ENCODE peak calls at places on chromosomes 12 and 14, in six cellular contexts. One of them, this sample, is unnamed.

GRCh38 chr14:103207038-103207403 is 83.8 kb downstream of the TNFAIP2 start:
- DNase-seq in left ventricle myocardium inferior: peak; percentile 91
- DNase-seq in mammary epithelial cell: no peak
- DNase-seq in left lung: peak; percentile 79
- DNase-seq in choroid plexus epithelial cell: no peak
- DNase-seq in WERI-Rb-1: no peak
- DNase-seq in this sample: peak; percentile 72

GRCh38 chr14:87615822-87616679 is 376.9 kb downstream of the GALC start:
- DNase-seq in left ventricle myocardium inferior: peak; percentile 21
- DNase-seq in mammary epithelial cell: peak; percentile 37
- DNase-seq in left lung: no peak
- DNase-seq in choroid plexus epithelial cell: peak; percentile 40
- DNase-seq in WERI-Rb-1: peak; percentile 77
- DNase-seq in this sample: no peak

GRCh38 chr12:76024942-76025600 is 6.5 kb downstream of the PHLDA1 start:
- DNase-seq in left ventricle myocardium inferior: no peak
- DNase-seq in mammary epithelial cell: peak; percentile 77
- DNase-seq in left lung: no peak
- DNase-seq in choroid plexus epithelial cell: peak; percentile 92
- DNase-seq in WERI-Rb-1: no peak
- DNase-seq in this sample: no peak

GRCh38 chr14:91202234-91202974 is 42.1 kb downstream of the GPR68 start:
- DNase-seq in left ventricle myocardium inferior: peak; percentile 45
- DNase-seq in mammary epithelial cell: no peak
- DNase-seq in left lung: peak; percentile 59
- DNase-seq in choroid plexus epithelial cell: no peak
- DNase-seq in WERI-Rb-1: peak; percentile 42
- DNase-seq in this sample: no peak

GRCh38 chr14:44960146-44960545 is 1.6 kb downstream of the KLHL28 start:
- DNase-seq in left ventricle myocardium inferior: no peak
- DNase-seq in mammary epithelial cell: peak; percentile 21
- DNase-seq in left lung: no peak
- DNase-seq in choroid plexus epithelial cell: no peak
- DNase-seq in WERI-Rb-1: no peak
- DNase-seq in this sample: no peak

GRCh38 chr12:65876898-65877721 is 52.8 kb downstream of the HMGA2 start:
- DNase-seq in left ventricle myocardium inferior: no peak
- DNase-seq in mammary epithelial cell: no peak
- DNase-seq in left lung: no peak
- DNase-seq in choroid plexus epithelial cell: peak; percentile 81
- DNase-seq in WERI-Rb-1: no peak
- DNase-seq in this sample: no peak

GRCh38 chr12:107488666-107489065 is 196.9 kb upstream of the PWP1 start:
- DNase-seq in left ventricle myocardium inferior: no peak
- DNase-seq in mammary epithelial cell: no peak
- DNase-seq in left lung: no peak
- DNase-seq in choroid plexus epithelial cell: peak; percentile 69
- DNase-seq in WERI-Rb-1: no peak
- DNase-seq in this sample: no peak

GRCh38 chr14:34628681-34629135 is 1.2 kb downstream of the SNX6 start:
- DNase-seq in left ventricle myocardium inferior: peak; percentile 23
- DNase-seq in mammary epithelial cell: no peak
- DNase-seq in left lung: no peak
- DNase-seq in choroid plexus epithelial cell: peak; percentile 23
- DNase-seq in WERI-Rb-1: no peak
- DNase-seq in this sample: no peak

GRCh38 chr14:90239139-90239538 is 17.2 kb upstream of the PSMC1 start:
- DNase-seq in left ventricle myocardium inferior: no peak
- DNase-seq in mammary epithelial cell: peak; percentile 28
- DNase-seq in left lung: no peak
- DNase-seq in choroid plexus epithelial cell: peak; percentile 15
- DNase-seq in WERI-Rb-1: no peak
- DNase-seq in this sample: no peak

GRCh38 chr14:50943261-50943942 is 881 bp downstream of the PYGL start:
- DNase-seq in left ventricle myocardium inferior: peak; percentile 56
- DNase-seq in mammary epithelial cell: no peak
- DNase-seq in left lung: peak; percentile 75
- DNase-seq in choroid plexus epithelial cell: no peak
- DNase-seq in WERI-Rb-1: no peak
- DNase-seq in this sample: peak; percentile 84

GRCh38 chr12:16453319-16453718 is 105.9 kb downstream of the MGST1 start:
- DNase-seq in left ventricle myocardium inferior: no peak
- DNase-seq in mammary epithelial cell: no peak
- DNase-seq in left lung: no peak
- DNase-seq in choroid plexus epithelial cell: no peak
- DNase-seq in WERI-Rb-1: no peak
- DNase-seq in this sample: no peak

GRCh38 chr14:93989939-93990338 is 7.2 kb upstream of the CCDC197 start:
- DNase-seq in left ventricle myocardium inferior: no peak
- DNase-seq in mammary epithelial cell: no peak
- DNase-seq in left lung: no peak
- DNase-seq in choroid plexus epithelial cell: no peak
- DNase-seq in WERI-Rb-1: no peak
- DNase-seq in this sample: no peak

GRCh38 chr14:26255213-26255612 is 342.6 kb downstream of the NOVA1 start:
- DNase-seq in left ventricle myocardium inferior: no peak
- DNase-seq in mammary epithelial cell: no peak
- DNase-seq in left lung: no peak
- DNase-seq in choroid plexus epithelial cell: peak; percentile 52
- DNase-seq in WERI-Rb-1: no peak
- DNase-seq in this sample: no peak

GRCh38 chr12:9244894-9245293 is 36.7 kb upstream of the PZP start:
- DNase-seq in left ventricle myocardium inferior: no peak
- DNase-seq in mammary epithelial cell: peak; percentile 60
- DNase-seq in left lung: no peak
- DNase-seq in choroid plexus epithelial cell: no peak
- DNase-seq in WERI-Rb-1: no peak
- DNase-seq in this sample: no peak

GRCh38 chr12:6039894-6040601 is 84.4 kb downstream of the VWF start:
- DNase-seq in left ventricle myocardium inferior: no peak
- DNase-seq in mammary epithelial cell: peak; percentile 48
- DNase-seq in left lung: no peak
- DNase-seq in choroid plexus epithelial cell: peak; percentile 87
- DNase-seq in WERI-Rb-1: peak; percentile 65
- DNase-seq in this sample: no peak

GRCh38 chr12:69701821-69702220 is 2.7 kb upstream of the BEST3 start:
- DNase-seq in left ventricle myocardium inferior: no peak
- DNase-seq in mammary epithelial cell: no peak
- DNase-seq in left lung: no peak
- DNase-seq in choroid plexus epithelial cell: no peak
- DNase-seq in WERI-Rb-1: no peak
- DNase-seq in this sample: no peak

GRCh38 chr14:85423889-85424288 is 106.1 kb upstream of the FLRT2 start:
- DNase-seq in left ventricle myocardium inferior: no peak
- DNase-seq in mammary epithelial cell: peak; percentile 40
- DNase-seq in left lung: no peak
- DNase-seq in choroid plexus epithelial cell: no peak
- DNase-seq in WERI-Rb-1: no peak
- DNase-seq in this sample: no peak

GRCh38 chr12:80186727-80187217 is 87.4 kb downstream of the OTOGL start:
- DNase-seq in left ventricle myocardium inferior: no peak
- DNase-seq in mammary epithelial cell: peak; percentile 82
- DNase-seq in left lung: no peak
- DNase-seq in choroid plexus epithelial cell: peak; percentile 96
- DNase-seq in WERI-Rb-1: peak; percentile 41
- DNase-seq in this sample: no peak

GRCh38 chr12:68745376-68745903 is 536 bp upstream of the SLC35E3 start:
- DNase-seq in left ventricle myocardium inferior: no peak
- DNase-seq in mammary epithelial cell: no peak
- DNase-seq in left lung: no peak
- DNase-seq in choroid plexus epithelial cell: peak; percentile 6
- DNase-seq in WERI-Rb-1: no peak
- DNase-seq in this sample: no peak

GRCh38 chr12:21989819-21990412 is 48.7 kb upstream of the ABCC9 start:
- DNase-seq in left ventricle myocardium inferior: no peak
- DNase-seq in mammary epithelial cell: no peak
- DNase-seq in left lung: no peak
- DNase-seq in choroid plexus epithelial cell: peak; percentile 75
- DNase-seq in WERI-Rb-1: no peak
- DNase-seq in this sample: no peak

GRCh38 chr14:72741836-72742681 is 151.8 kb downstream of the DPF3 start:
- DNase-seq in left ventricle myocardium inferior: no peak
- DNase-seq in mammary epithelial cell: no peak
- DNase-seq in left lung: no peak
- DNase-seq in choroid plexus epithelial cell: no peak
- DNase-seq in WERI-Rb-1: peak; percentile 64
- DNase-seq in this sample: no peak

GRCh38 chr14:102733326-102733725 is 43.9 kb upstream of the TRAF3 start:
- DNase-seq in left ventricle myocardium inferior: no peak
- DNase-seq in mammary epithelial cell: no peak
- DNase-seq in left lung: no peak
- DNase-seq in choroid plexus epithelial cell: no peak
- DNase-seq in WERI-Rb-1: no peak
- DNase-seq in this sample: no peak

GRCh38 chr12:121917950-121918678 is at the start of gene CFAP251:
- DNase-seq in left ventricle myocardium inferior: peak; percentile 95
- DNase-seq in mammary epithelial cell: no peak
- DNase-seq in left lung: peak; percentile 99
- DNase-seq in choroid plexus epithelial cell: peak; percentile 68
- DNase-seq in WERI-Rb-1: peak; percentile 79
- DNase-seq in this sample: peak; percentile 86

GRCh38 chr12:42468341-42468821 is 121.2 kb downstream of the PRICKLE1 start:
- DNase-seq in left ventricle myocardium inferior: peak; percentile 35
- DNase-seq in mammary epithelial cell: no peak
- DNase-seq in left lung: no peak
- DNase-seq in choroid plexus epithelial cell: peak; percentile 83
- DNase-seq in WERI-Rb-1: no peak
- DNase-seq in this sample: no peak

GRCh38 chr14:49863483-49864262 is 11.1 kb upstream of the NEMF start:
- DNase-seq in left ventricle myocardium inferior: no peak
- DNase-seq in mammary epithelial cell: no peak
- DNase-seq in left lung: no peak
- DNase-seq in choroid plexus epithelial cell: peak; percentile 30
- DNase-seq in WERI-Rb-1: no peak
- DNase-seq in this sample: no peak

GRCh38 chr14:54342806-54343205 is 54.0 kb upstream of the CDKN3 start:
- DNase-seq in left ventricle myocardium inferior: no peak
- DNase-seq in mammary epithelial cell: no peak
- DNase-seq in left lung: no peak
- DNase-seq in choroid plexus epithelial cell: peak; percentile 13
- DNase-seq in WERI-Rb-1: no peak
- DNase-seq in this sample: no peak

GRCh38 chr14:60332046-60332399 is 83.0 kb downstream of the PPM1A start:
- DNase-seq in left ventricle myocardium inferior: no peak
- DNase-seq in mammary epithelial cell: no peak
- DNase-seq in left lung: no peak
- DNase-seq in choroid plexus epithelial cell: no peak
- DNase-seq in WERI-Rb-1: no peak
- DNase-seq in this sample: no peak
- TF ChIP-seq CTCF in left ventricle myocardium inferior: no peak
- TF ChIP-seq CTCF in mammary epithelial cell: no peak
- TF ChIP-seq CTCF in left lung: no peak
- TF ChIP-seq CTCF in choroid plexus epithelial cell: no peak
- TF ChIP-seq CTCF in WERI-Rb-1: no peak
- TF ChIP-seq CTCF in this sample: peak; percentile 52

GRCh38 chr12:27780612-27781408 is 774 bp upstream of the MANSC4 start:
- DNase-seq in left ventricle myocardium inferior: peak; percentile 14
- DNase-seq in mammary epithelial cell: peak; percentile 49
- DNase-seq in left lung: no peak
- DNase-seq in choroid plexus epithelial cell: peak; percentile 50
- DNase-seq in WERI-Rb-1: peak; percentile 47
- DNase-seq in this sample: peak; percentile 32

GRCh38 chr12:27779416-27779815 is 617 bp upstream of the KLHL42 start:
- DNase-seq in left ventricle myocardium inferior: peak; percentile 15
- DNase-seq in mammary epithelial cell: peak; percentile 8
- DNase-seq in left lung: no peak
- DNase-seq in choroid plexus epithelial cell: peak; percentile 9
- DNase-seq in WERI-Rb-1: peak; percentile 62
- DNase-seq in this sample: no peak

GRCh38 chr12:27778206-27778605 is 1.8 kb upstream of the KLHL42 start:
- DNase-seq in left ventricle myocardium inferior: no peak
- DNase-seq in mammary epithelial cell: no peak
- DNase-seq in left lung: no peak
- DNase-seq in choroid plexus epithelial cell: peak; percentile 26
- DNase-seq in WERI-Rb-1: no peak
- DNase-seq in this sample: no peak

GRCh38 chr12:27781680-27782079 is 1.6 kb upstream of the MANSC4 start:
- DNase-seq in left ventricle myocardium inferior: no peak
- DNase-seq in mammary epithelial cell: peak; percentile 11
- DNase-seq in left lung: no peak
- DNase-seq in choroid plexus epithelial cell: peak; percentile 49
- DNase-seq in WERI-Rb-1: no peak
- DNase-seq in this sample: no peak

GRCh38 chr12:27779837-27780611 is at the start of the genes KLHL42 and MANSC4:
- DNase-seq in left ventricle myocardium inferior: peak; percentile 76
- DNase-seq in mammary epithelial cell: peak; percentile 72
- DNase-seq in left lung: peak; percentile 75
- DNase-seq in choroid plexus epithelial cell: peak; percentile 76
- DNase-seq in WERI-Rb-1: peak; percentile 67
- DNase-seq in this sample: peak; percentile 34
- TF ChIP-seq CTCF in left ventricle myocardium inferior: no peak
- TF ChIP-seq CTCF in mammary epithelial cell: peak; percentile 7
- TF ChIP-seq CTCF in left lung: no peak
- TF ChIP-seq CTCF in choroid plexus epithelial cell: peak; percentile 15
- TF ChIP-seq CTCF in WERI-Rb-1: no peak
- TF ChIP-seq CTCF in this sample: peak; percentile 10

GRCh38 chr12:62584619-62585018 is 118.0 kb downstream of the MON2 start:
- DNase-seq in left ventricle myocardium inferior: no peak
- DNase-seq in mammary epithelial cell: no peak
- DNase-seq in left lung: no peak
- DNase-seq in choroid plexus epithelial cell: no peak
- DNase-seq in WERI-Rb-1: no peak
- DNase-seq in this sample: no peak

GRCh38 chr12:62576503-62576902 is 109.9 kb downstream of the MON2 start:
- DNase-seq in left ventricle myocardium inferior: no peak
- DNase-seq in mammary epithelial cell: no peak
- DNase-seq in left lung: no peak
- DNase-seq in choroid plexus epithelial cell: no peak
- DNase-seq in WERI-Rb-1: no peak
- DNase-seq in this sample: no peak

GRCh38 chr12:62586850-62587249 is 120.2 kb downstream of the MON2 start:
- DNase-seq in left ventricle myocardium inferior: no peak
- DNase-seq in mammary epithelial cell: no peak
- DNase-seq in left lung: no peak
- DNase-seq in choroid plexus epithelial cell: peak; percentile 38
- DNase-seq in WERI-Rb-1: no peak
- DNase-seq in this sample: no peak

GRCh38 chr12:62581288-62582064 is 114.8 kb downstream of the MON2 start:
- DNase-seq in left ventricle myocardium inferior: peak; percentile 26
- DNase-seq in mammary epithelial cell: peak; percentile 25
- DNase-seq in left lung: no peak
- DNase-seq in choroid plexus epithelial cell: peak; percentile 80
- DNase-seq in WERI-Rb-1: no peak
- DNase-seq in this sample: no peak

DNA sequence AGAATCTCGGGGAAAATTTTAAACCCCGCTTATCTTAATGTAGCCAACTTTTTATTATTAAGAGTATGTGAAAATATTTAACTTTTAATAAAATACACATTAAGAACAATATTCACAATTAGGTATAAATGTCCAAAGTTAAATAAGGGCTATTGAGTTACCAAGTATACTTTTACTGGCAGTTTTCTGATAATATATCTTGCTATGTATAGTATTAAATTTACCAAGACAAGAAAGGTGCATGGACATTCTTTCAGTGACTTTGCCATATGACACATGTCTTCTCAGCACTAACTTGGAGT is 115.4 kb downstream of the MON2 start:
- DNase-seq in left ventricle myocardium inferior: no peak
- DNase-seq in mammary epithelial cell: no peak
- DNase-seq in left lung: no peak
- DNase-seq in choroid plexus epithelial cell: no peak
- DNase-seq in WERI-Rb-1: no peak
- DNase-seq in this sample: no peak
- TF ChIP-seq CTCF in left ventricle myocardium inferior: peak; percentile 3
- TF ChIP-seq CTCF in mammary epithelial cell: no peak
- TF ChIP-seq CTCF in left lung: no peak
- TF ChIP-seq CTCF in choroid plexus epithelial cell: no peak
- TF ChIP-seq CTCF in WERI-Rb-1: no peak
- TF ChIP-seq CTCF in this sample: peak; percentile 59

GRCh38 chr12:109841356-109841755 is 8.2 kb upstream of the TRPV4 start:
- DNase-seq in left ventricle myocardium inferior: no peak
- DNase-seq in mammary epithelial cell: no peak
- DNase-seq in left lung: no peak
- DNase-seq in choroid plexus epithelial cell: no peak
- DNase-seq in WERI-Rb-1: no peak
- DNase-seq in this sample: no peak
- TF ChIP-seq CTCF in left ventricle myocardium inferior: no peak
- TF ChIP-seq CTCF in mammary epithelial cell: no peak
- TF ChIP-seq CTCF in left lung: no peak
- TF ChIP-seq CTCF in choroid plexus epithelial cell: no peak
- TF ChIP-seq CTCF in WERI-Rb-1: no peak
- TF ChIP-seq CTCF in this sample: no peak